ENCODE peak calls at places on chromosome 4, in nine cellular contexts. C, X, F, N, G, S, D, V and O are unnamed samples.

GRCh38 chr4:152189451-152190179 is 346.3 kb downstream of the FBXW7 start:
- DNase-seq in C (peak; percentile 71), N (peak; percentile 45), F (no peak), X (no peak), G (no peak), V (no peak), D (no peak), S (no peak), O (no peak)

GRCh38 chr4:157978680-157979361 is 194.0 kb downstream of the GASK1B start:
- DNase-seq in S (peak; percentile 34), C (peak; percentile 70), D (peak; percentile 66), N (no peak), X (no peak), V (peak; percentile 57), G (peak; percentile 18), F (peak; percentile 23), O (peak; percentile 71)

GRCh38 chr4:137735561-137736104 is 203.3 kb upstream of the PCDH18 start:
- DNase-seq in N (no peak), D (no peak), C (no peak), G (no peak), V (no peak), X (no peak), F (no peak), S (no peak), O (no peak)

GRCh38 chr4:73593631-73594241 is 26.5 kb downstream of the RASSF6 start:
- DNase-seq in F (no peak), N (no peak), G (peak; percentile 6), X (no peak), V (no peak), D (peak; percentile 18), S (no peak), C (peak; percentile 56), O (no peak)

GRCh38 chr4:76856183-76856969 is 41.6 kb downstream of the SOWAHB start:
- DNase-seq in D (no peak), G (no peak), X (no peak), S (peak; percentile 29), C (no peak), F (no peak), V (no peak), N (no peak), O (no peak)

GRCh38 chr4:157075811-157076577 is at the start of gene GLRB:
- DNase-seq in X (peak; percentile 74), D (no peak), S (peak; percentile 33), G (peak; percentile 32), V (no peak), F (peak; percentile 19), N (no peak), C (no peak), O (peak; percentile 20)

GRCh38 chr4:112284662-112285411 is 867 bp downstream of the TIFA start:
- DNase-seq in V (peak; percentile 29), D (no peak), N (no peak), X (peak; percentile 84), F (no peak), G (peak; percentile 63), S (peak; percentile 39), C (peak; percentile 30), O (no peak)

GRCh38 chr4:185792384-185793146 is 19.4 kb downstream of the SORBS2 start:
- DNase-seq in C (no peak), F (no peak), D (no peak), S (no peak), V (no peak), N (no peak), X (no peak), G (no peak), O (no peak)

GRCh38 chr4:150297861-150298474 is 219.7 kb downstream of the DCLK2 start:
- DNase-seq in F (peak; percentile 28), V (peak; percentile 14), N (peak; percentile 8), X (no peak), D (peak; percentile 45), G (peak; percentile 65), C (peak; percentile 55), S (no peak), O (peak; percentile 68)

GRCh38 chr4:141153751-141154510 is 20.7 kb upstream of the RNF150 start:
- DNase-seq in X (no peak), G (no peak), N (no peak), C (no peak), F (no peak), D (no peak), V (no peak), S (no peak), O (peak; percentile 48)

GRCh38 chr4:159106636-159107035 is 3.8 kb downstream of the RAPGEF2 start:
- DNase-seq in G (no peak), C (no peak), S (no peak), N (no peak), X (no peak), F (no peak), D (no peak), V (no peak), O (no peak)

GRCh38 chr4:37243722-37244582 is 591 bp upstream of the NWD2 start:
- DNase-seq in N (no peak), V (no peak), X (no peak), D (no peak), S (no peak), G (peak; percentile 10), C (no peak), F (no peak), O (no peak)

GRCh38 chr4:21888195-21888976 is 60.2 kb downstream of the KCNIP4 start:
- DNase-seq in V (no peak), F (no peak), D (no peak), G (no peak), S (no peak), C (peak; percentile 24), N (no peak), X (no peak), O (no peak)

GRCh38 chr4:78332974-78333373 is 218.6 kb upstream of the ANXA3 start:
- DNase-seq in X (no peak), D (no peak), V (no peak), N (no peak), S (no peak), G (no peak), C (no peak), F (no peak), O (peak; percentile 19)

GRCh38 chr4:78293841-78294301 is 236.7 kb downstream of the FRAS1 start:
- DNase-seq in N (no peak), X (no peak), S (no peak), D (no peak), G (no peak), V (no peak), F (no peak), C (no peak), O (no peak)

GRCh38 chr4:32290102-32290501 is 1569.9 kb downstream of the PCDH7 start:
- DNase-seq in D (no peak), V (no peak), G (no peak), N (no peak), S (no peak), X (no peak), F (no peak), C (no peak), O (no peak)

GRCh38 chr4:112523008-112523440 is 7.0 kb upstream of the NEUROG2 start:
- DNase-seq in G (no peak), C (peak; percentile 85), D (no peak), X (peak; percentile 81), N (no peak), V (peak; percentile 45), S (no peak), F (no peak), O (peak; percentile 72)

GRCh38 chr4:25779021-25779420 is 83.8 kb downstream of the SEL1L3 start:
- DNase-seq in X (no peak), N (no peak), D (no peak), S (no peak), G (no peak), C (no peak), F (no peak), V (no peak), O (no peak)

GRCh38 chr4:48483006-48483776 is at the start of gene SLC10A4:
- DNase-seq in X (peak; percentile 74), V (peak; percentile 85), C (no peak), N (no peak), G (peak; percentile 14), D (no peak), S (no peak), F (no peak), O (peak; percentile 97)
- H3K4me3 ChIP-seq in X (peak within 1 kb of the TSS; percentile 67), V (peak within 1 kb of the TSS; percentile 51), C (no peak within 1 kb of the TSS), N (no peak within 1 kb of the TSS), G (no peak within 1 kb of the TSS), D (peak within 1 kb of the TSS; percentile 61), S (peak within 1 kb of the TSS; percentile 19), F (peak within 1 kb of the TSS; percentile 11), O (peak within 1 kb of the TSS; percentile 95)

GRCh38 chr4:143186634-143187033 is 1.9 kb downstream of the USP38 start:
- DNase-seq in V (no peak), C (peak; percentile 21), N (no peak), D (no peak), X (no peak), S (no peak), F (no peak), G (no peak), O (no peak)

GRCh38 chr4:143186202-143186601 is 1.5 kb downstream of the USP38 start:
- DNase-seq in D (no peak), F (no peak), V (no peak), S (no peak), X (no peak), N (no peak), C (no peak), G (no peak), O (no peak)

GRCh38 chr4:143184217-143184502 is 557 bp upstream of the USP38 start:
- DNase-seq in F (peak; percentile 27), S (no peak), N (no peak), G (no peak), X (no peak), C (no peak), V (no peak), D (no peak), O (no peak)

GRCh38 chr4:143184503-143185252 is at the start of gene USP38:
- DNase-seq in N (peak; percentile 73), D (peak; percentile 86), C (peak; percentile 93), X (peak; percentile 95), S (peak; percentile 92), F (peak; percentile 90), G (peak; percentile 98), V (peak; percentile 93), O (peak; percentile 96)

GRCh38 chr4:143185253-143186107 is 763 bp downstream of the USP38 start:
- DNase-seq in V (no peak), N (no peak), C (peak; percentile 41), F (peak; percentile 24), X (peak; percentile 80), S (peak; percentile 18), D (no peak), G (no peak), O (peak; percentile 5)
- H3K4me1 ChIP-seq in V (no peaks in the 10 kb centered on the region), N (peaks cover 6% of the 10 kb centered on the region), C (peaks cover 19% of the 10 kb centered on the region), F (peaks cover 9% of the 10 kb centered on the region), X (peaks cover 75% of the 10 kb centered on the region), S (no peaks in the 10 kb centered on the region), D (peaks cover 15% of the 10 kb centered on the region), G (peaks cover 25% of the 10 kb centered on the region), O (no peaks in the 10 kb centered on the region)

GRCh38 chr4:175166020-175166419 is 247.9 kb downstream of the ADAM29 start:
- DNase-seq in N (no peak), F (no peak), G (no peak), V (no peak), C (no peak), D (no peak), S (no peak), X (no peak), O (no peak)
- TF ChIP-seq CTCF in N (no peak), F (no peak), G (no peak), V (no peak), C (no peak), D (no peak), S (no peak), X (no peak), O (no peak)

DNA sequence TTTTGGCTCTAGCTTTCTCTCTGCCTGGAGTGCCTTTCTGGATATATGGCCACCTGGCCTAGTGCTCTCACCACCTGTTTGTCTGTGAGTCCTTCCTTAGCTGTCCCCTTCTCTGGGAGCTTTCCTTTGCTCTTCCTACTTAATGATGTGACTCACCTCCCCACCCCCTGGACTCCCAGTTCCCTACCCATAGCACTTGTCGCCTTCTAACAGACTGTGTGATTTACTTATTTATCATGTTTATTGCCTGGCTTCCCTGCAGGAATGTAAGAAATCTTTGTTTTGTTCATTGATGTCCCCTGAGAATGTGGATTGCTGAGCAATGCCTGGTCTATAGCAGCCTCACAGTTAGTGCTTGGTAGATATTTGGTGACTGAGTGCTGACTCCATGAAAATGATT is 18.9 kb downstream of the ADD1 start:
- DNase-seq in G (no peak), X (no peak), N (no peak), D (peak; percentile 15), F (no peak), C (no peak), V (peak; percentile 35), S (no peak), O (no peak)
- H3K4me3 ChIP-seq in G (no peak overlapping the region), X (no peak overlapping the region), N (peak overlapping the region; percentile 5), D (no peak overlapping the region), F (no peak overlapping the region), C (no peak overlapping the region), V (no peak overlapping the region), S (no peak overlapping the region), O (no peak overlapping the region)